ENCODE peak calls at places on chromosomes 11 and 22, in six cellular contexts. D is mesenchymal stem cell, Z is A549, U is cardiac muscle cell, I is ovary, F is heart right ventricle. J is an unnamed sample.

GRCh38 chr22:41286639-41287091 is 678 bp upstream of the RANGAP1 start:
- DNase-seq in D (no peak), Z (no peak), U (peak; percentile 33), I (no peak), F (no peak), J (peak; percentile 30)

GRCh38 chr11:95503047-95503446 is 272.0 kb upstream of the SESN3 start:
- DNase-seq in D (no peak), Z (no peak), U (peak; percentile 61), I (peak; percentile 31), F (no peak), J (no peak)

GRCh38 chr11:135033545-135033944 is 621.5 kb upstream of the B3GAT1 start:
- DNase-seq in D (no peak), Z (no peak), U (peak; percentile 1), I (no peak), F (no peak), J (peak; percentile 50)

GRCh38 chr22:27720860-27721259 is 80.7 kb downstream of the MN1 start:
- DNase-seq in D (no peak), Z (no peak), U (no peak), I (no peak), F (no peak), J (no peak)

GRCh38 chr11:110158317-110159200 is 65.4 kb downstream of the ZC3H12C start:
- DNase-seq in D (no peak), Z (no peak), U (no peak), I (no peak), F (no peak), J (no peak)

GRCh38 chr11:59219836-59220235 is 7.1 kb upstream of the MPEG1 start:
- DNase-seq in D (no peak), Z (no peak), U (no peak), I (no peak), F (no peak), J (no peak)

GRCh38 chr11:96235725-96236124 is 107.3 kb downstream of the MAML2 start:
- DNase-seq in D (peak; percentile 83), Z (no peak), U (no peak), I (no peak), F (no peak), J (no peak)

GRCh38 chr11:63829823-63830489 is 9.0 kb upstream of the MARK2 start:
- DNase-seq in D (peak; percentile 58), Z (no peak), U (peak; percentile 52), I (no peak), F (no peak), J (peak; percentile 80)

GRCh38 chr11:115920841-115921480 is 416.7 kb upstream of the CADM1 start:
- DNase-seq in D (no peak), Z (no peak), U (no peak), I (no peak), F (no peak), J (no peak)

GRCh38 chr11:16606784-16607674 is 131.4 kb upstream of the C11orf58 start:
- DNase-seq in D (peak; percentile 60), Z (no peak), U (peak; percentile 31), I (no peak), F (peak; percentile 75), J (peak; percentile 45)

GRCh38 chr11:6397636-6398035 is 7.4 kb downstream of the SMPD1 start:
- DNase-seq in D (peak; percentile 36), Z (no peak), U (peak; percentile 61), I (no peak), F (no peak), J (no peak)

DNA sequence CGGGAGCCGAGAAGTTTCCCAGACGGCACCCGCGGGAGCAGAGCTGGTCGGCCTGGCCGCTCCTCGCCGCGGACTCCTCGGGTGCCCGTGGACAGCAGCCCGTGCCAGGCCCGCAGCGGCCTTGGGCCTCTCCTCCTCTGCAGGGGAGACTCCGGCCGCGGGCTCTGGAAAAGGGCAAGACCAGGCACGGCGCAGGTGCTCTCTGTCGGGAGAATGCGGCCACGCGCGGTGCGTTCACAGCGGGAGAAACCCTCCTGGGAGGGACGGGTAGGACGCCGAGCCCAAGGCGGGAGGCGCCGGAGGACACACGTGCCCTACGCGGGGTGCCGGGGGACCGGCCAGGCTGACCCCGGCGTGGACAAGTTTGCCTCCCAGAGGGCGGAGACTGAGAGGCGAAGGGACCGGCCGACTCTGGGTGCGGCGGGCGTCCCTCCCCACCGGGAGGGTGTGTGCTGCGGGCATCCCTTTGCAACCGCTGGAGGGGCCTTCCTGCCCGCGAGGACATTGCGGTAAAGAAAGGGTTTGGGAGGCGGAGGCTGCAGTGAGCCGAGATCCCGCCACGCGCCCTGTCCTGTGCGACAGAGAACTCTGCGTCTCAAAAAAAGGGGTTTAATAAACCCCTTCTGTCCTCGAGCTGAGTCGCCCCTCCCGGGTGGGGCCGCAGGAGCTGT is 2.3 kb downstream of the IFITM1 start:
- DNase-seq in D (peak; percentile 40), Z (no peak), U (no peak), I (no peak), F (peak; percentile 64), J (no peak)
- H3K4me1 ChIP-seq in D (peaks cover 41% of the 10 kb centered on the region), Z (peaks cover 9% of the 10 kb centered on the region), U (peaks cover 19% of the 10 kb centered on the region), I (peaks cover 15% of the 10 kb centered on the region), F (peaks cover 21% of the 10 kb centered on the region), J (peaks cover 5% of the 10 kb centered on the region)

GRCh38 chr11:102155676-102156075 is 45.4 kb downstream of the YAP1 start:
- DNase-seq in D (peak; percentile 43), Z (no peak), U (peak; percentile 29), I (no peak), F (no peak), J (peak; percentile 6)

GRCh38 chr11:102154806-102155205 is 44.6 kb downstream of the YAP1 start:
- DNase-seq in D (peak; percentile 64), Z (no peak), U (peak; percentile 44), I (no peak), F (no peak), J (no peak)

GRCh38 chr11:102163368-102163767 is 53.1 kb downstream of the YAP1 start:
- DNase-seq in D (no peak), Z (no peak), U (no peak), I (no peak), F (no peak), J (no peak)

GRCh38 chr11:102157219-102157618 is 47.0 kb downstream of the YAP1 start:
- DNase-seq in D (peak; percentile 59), Z (no peak), U (peak; percentile 97), I (peak; percentile 75), F (peak; percentile 21), J (peak; percentile 14)

GRCh38 chr11:102158151-102158734 is 48.0 kb downstream of the YAP1 start:
- DNase-seq in D (no peak), Z (no peak), U (no peak), I (no peak), F (no peak), J (no peak)
- H3K4me1 ChIP-seq in D (peaks cover 3% of the 10 kb centered on the region), Z (peaks cover 45% of the 10 kb centered on the region), U (peaks cover 68% of the 10 kb centered on the region), I (peaks cover 11% of the 10 kb centered on the region), F (peaks cover 48% of the 10 kb centered on the region), J (peaks cover 15% of the 10 kb centered on the region)

GRCh38 chr22:23187201-23187600 is 6.9 kb downstream of the BCR start:
- DNase-seq in D (no peak), Z (no peak), U (peak; percentile 47), I (no peak), F (no peak), J (no peak)
- H3K4me1 ChIP-seq in D (peaks cover 22% of the 10 kb centered on the region), Z (peaks cover 16% of the 10 kb centered on the region), U (peaks cover 24% of the 10 kb centered on the region), I (peaks cover 16% of the 10 kb centered on the region), F (peaks cover 28% of the 10 kb centered on the region), J (peaks cover 32% of the 10 kb centered on the region)

GRCh38 chr11:85740464-85741400 is 54.7 kb upstream of the CCDC89 start:
- DNase-seq in D (no peak), Z (no peak), U (peak; percentile 12), I (no peak), F (no peak), J (no peak)
- H3K4me1 ChIP-seq in D (peaks cover 1% of the 10 kb centered on the region), Z (peaks cover 17% of the 10 kb centered on the region), U (peaks cover 43% of the 10 kb centered on the region), I (no peaks in the 10 kb centered on the region), F (peaks cover 7% of the 10 kb centered on the region), J (peaks cover 17% of the 10 kb centered on the region)

GRCh38 chr11:114309517-114309916 is 13.3 kb downstream of the NNMT start:
- DNase-seq in D (no peak), Z (no peak), U (peak; percentile 53), I (no peak), F (no peak), J (no peak)

GRCh38 chr11:114308689-114309089 is 12.5 kb downstream of the NNMT start:
- DNase-seq in D (peak; percentile 83), Z (no peak), U (peak; percentile 89), I (no peak), F (no peak), J (no peak)

GRCh38 chr11:114307524-114308203 is 11.5 kb downstream of the NNMT start:
- DNase-seq in D (peak; percentile 84), Z (no peak), U (peak; percentile 98), I (no peak), F (peak; percentile 25), J (no peak)

GRCh38 chr11:114311946-114312345 is 15.7 kb downstream of the NNMT start:
- DNase-seq in D (no peak), Z (no peak), U (peak; percentile 14), I (no peak), F (no peak), J (no peak)

GRCh38 chr11:114310095-114310494 is 13.9 kb downstream of the NNMT start:
- DNase-seq in D (no peak), Z (no peak), U (peak; percentile 13), I (no peak), F (no peak), J (no peak)
- H3K4me1 ChIP-seq in D (peaks cover 14% of the 10 kb centered on the region), Z (peaks cover 66% of the 10 kb centered on the region), U (no peaks in the 10 kb centered on the region), I (no peaks in the 10 kb centered on the region), F (no peaks in the 10 kb centered on the region), J (no peaks in the 10 kb centered on the region)

GRCh38 chr11:60902625-60903024 is 3.8 kb downstream of the PRPF19 start:
- DNase-seq in D (no peak), Z (no peak), U (no peak), I (no peak), F (no peak), J (no peak)
- H3K4me1 ChIP-seq in D (peaks cover 4% of the 10 kb centered on the region), Z (peaks cover 16% of the 10 kb centered on the region), U (peaks cover 5% of the 10 kb centered on the region), I (peaks cover 9% of the 10 kb centered on the region), F (peaks cover 22% of the 10 kb centered on the region), J (peaks cover 3% of the 10 kb centered on the region)

GRCh38 chr22:43257549-43257948 is 70.6 kb upstream of the TTLL12 start:
- DNase-seq in D (no peak), Z (no peak), U (no peak), I (no peak), F (no peak), J (peak; percentile 58)

GRCh38 chr22:43260818-43261217 is 73.9 kb upstream of the TTLL12 start:
- DNase-seq in D (peak; percentile 76), Z (no peak), U (no peak), I (peak; percentile 86), F (no peak), J (no peak)

GRCh38 chr22:43262990-43263644 is 76.2 kb upstream of the TTLL12 start:
- DNase-seq in D (peak; percentile 74), Z (no peak), U (peak; percentile 49), I (peak; percentile 61), F (no peak), J (peak; percentile 63)

GRCh38 chr22:43263645-43264514 is 76.9 kb upstream of the TTLL12 start:
- DNase-seq in D (peak; percentile 96), Z (no peak), U (peak; percentile 90), I (peak; percentile 86), F (peak; percentile 30), J (peak; percentile 96)

GRCh38 chr22:43260346-43260745 is 73.4 kb upstream of the TTLL12 start:
- DNase-seq in D (peak; percentile 34), Z (no peak), U (no peak), I (no peak), F (no peak), J (peak; percentile 39)
- H3K4me1 ChIP-seq in D (peaks cover 22% of the 10 kb centered on the region), Z (no peaks in the 10 kb centered on the region), U (peaks cover 32% of the 10 kb centered on the region), I (peaks cover 31% of the 10 kb centered on the region), F (peaks cover 16% of the 10 kb centered on the region), J (peaks cover 63% of the 10 kb centered on the region)